ENCODE peak calls at places on chromosomes 4 and X, in five cellular contexts. N is astrocyte, L is GM13977, T is AG04449, E is DND-41. B is an unnamed sample.

GRCh38 chr4:41678086-41678485 is 70.4 kb downstream of the PHOX2B start:
- DNase-seq in N (peak), L (no peak), T (no peak), E (no peak), B (no peak)

GRCh38 chr4:121574618-121575017 is 122.2 kb downstream of the ANXA5 start:
- DNase-seq in N (no peak), L (no peak), T (no peak), E (no peak), B (no peak)

GRCh38 chrX:153879741-153880439 is 6.1 kb downstream of the L1CAM start:
- DNase-seq in N (no peak), L (no peak), T (no peak), E (no peak), B (no peak)

GRCh38 chr4:42519803-42520417 is 122.6 kb downstream of the SHISA3 start:
- DNase-seq in N (peak), L (peak), T (no peak), E (peak), B (peak)

GRCh38 chrX:54063361-54063760 is 19.1 kb upstream of the PHF8 start:
- DNase-seq in N (peak), L (no peak), T (no peak), E (no peak), B (no peak)

GRCh38 chr4:56655209-56655626 is 25.9 kb downstream of the HOPX start:
- DNase-seq in N (peak), L (no peak), T (no peak), E (no peak), B (no peak)

GRCh38 chr4:41977709-41978108 is 3.8 kb upstream of the DCAF4L1 start:
- DNase-seq in N (peak), L (no peak), T (no peak), E (no peak), B (no peak)

GRCh38 chr4:74030285-74030684 is 8.2 kb downstream of the CXCL3 start:
- DNase-seq in N (no peak), L (no peak), T (no peak), E (no peak), B (no peak)

GRCh38 chr4:47031713-47032404 is 492 bp downstream of the GABRB1 start:
- DNase-seq in N (no peak), L (no peak), T (no peak), E (no peak), B (peak)

GRCh38 chr4:107391630-107392028 is 328.4 kb downstream of the PAPSS1 start:
- DNase-seq in N (no peak), L (no peak), T (no peak), E (no peak), B (no peak)

GRCh38 chrX:154090731-154091130 is 6.8 kb downstream of the MECP2 start:
- DNase-seq in N (no peak), L (no peak), T (no peak), E (no peak), B (no peak)

GRCh38 chr4:73539386-73539785 is 57.8 kb downstream of the AFM start:
- DNase-seq in N (no peak), L (no peak), T (no peak), E (no peak), B (no peak)

GRCh38 chr4:4862665-4863482 is 3.4 kb downstream of the MSX1 start:
- DNase-seq in N (no peak), L (no peak), T (no peak), E (no peak), B (no peak)

GRCh38 chrX:18422886-18423285 is 2.5 kb upstream of the CDKL5 start:
- DNase-seq in N (no peak), L (no peak), T (no peak), E (no peak), B (no peak)

GRCh38 chr4:146648384-146648783 is 9.7 kb downstream of the POU4F2 start:
- DNase-seq in N (no peak), L (no peak), T (no peak), E (no peak), B (no peak)

GRCh38 chr4:8343967-8344331 is 74.4 kb downstream of the HTRA3 start:
- DNase-seq in N (no peak), L (no peak), T (no peak), E (no peak), B (no peak)

GRCh38 chr4:80500593-80500992 is 165.1 kb downstream of the CFAP299 start:
- DNase-seq in N (no peak), L (no peak), T (no peak), E (peak), B (peak)

GRCh38 chr4:24024597-24024996 is 134.8 kb upstream of the PPARGC1A start:
- DNase-seq in N (no peak), L (no peak), T (no peak), E (no peak), B (no peak)

GRCh38 chr4:54726907-54727306 is 69.2 kb downstream of the KIT start:
- DNase-seq in N (no peak), L (no peak), T (no peak), E (no peak), B (no peak)

GRCh38 chr4:180380733-180381132 is 1862.5 kb upstream of the TENM3 start:
- DNase-seq in N (peak), L (no peak), T (no peak), E (no peak), B (peak)

GRCh38 chr4:145069361-145069760 is 28.6 kb downstream of the ANAPC10 start:
- DNase-seq in N (peak), L (no peak), T (no peak), E (no peak), B (no peak)

GRCh38 chr4:2044542-2045517 is 14.3 kb upstream of the NAT8L start:
- DNase-seq in N (no peak), L (no peak), T (no peak), E (no peak), B (no peak)

GRCh38 chrX:78140206-78140605 is 756 bp upstream of the TAF9B start:
- DNase-seq in N (no peak), L (no peak), T (no peak), E (no peak), B (peak)

GRCh38 chrX:43618376-43619205 is 37.5 kb upstream of the MAOA start:
- DNase-seq in N (no peak), L (no peak), T (no peak), E (no peak), B (no peak)

GRCh38 chrX:129717902-129718301 is 20.9 kb upstream of the XPNPEP2 start:
- DNase-seq in N (peak), L (no peak), T (peak), E (no peak), B (no peak)

GRCh38 chr4:186472948-186473347 is 82.4 kb downstream of the MTNR1A start:
- DNase-seq in N (peak), L (no peak), T (no peak), E (no peak), B (no peak)

GRCh38 chrX:39839371-39839770 is 258.4 kb downstream of the BCOR start:
- DNase-seq in N (no peak), L (no peak), T (no peak), E (no peak), B (no peak)

GRCh38 chrX:3129256-3129655 is 88.0 kb downstream of the ARSF start:
- DNase-seq in N (peak), L (no peak), T (no peak), E (no peak), B (no peak)

GRCh38 chr4:624705-625590 is at the start of gene PDE6B:
- DNase-seq in N (no peak), L (no peak), T (no peak), E (no peak), B (no peak)

GRCh38 chrX:10636337-10636736 is 16.0 kb upstream of the MID1 start:
- DNase-seq in N (no peak), L (no peak), T (no peak), E (no peak), B (no peak)

GRCh38 chrX:42948723-42949122 is 170.8 kb upstream of the PPP1R2C start:
- DNase-seq in N (no peak), L (no peak), T (no peak), E (peak), B (peak)

GRCh38 chr4:4754641-4755040 is 104.8 kb upstream of the MSX1 start:
- DNase-seq in N (no peak), L (no peak), T (no peak), E (no peak), B (no peak)

DNA sequence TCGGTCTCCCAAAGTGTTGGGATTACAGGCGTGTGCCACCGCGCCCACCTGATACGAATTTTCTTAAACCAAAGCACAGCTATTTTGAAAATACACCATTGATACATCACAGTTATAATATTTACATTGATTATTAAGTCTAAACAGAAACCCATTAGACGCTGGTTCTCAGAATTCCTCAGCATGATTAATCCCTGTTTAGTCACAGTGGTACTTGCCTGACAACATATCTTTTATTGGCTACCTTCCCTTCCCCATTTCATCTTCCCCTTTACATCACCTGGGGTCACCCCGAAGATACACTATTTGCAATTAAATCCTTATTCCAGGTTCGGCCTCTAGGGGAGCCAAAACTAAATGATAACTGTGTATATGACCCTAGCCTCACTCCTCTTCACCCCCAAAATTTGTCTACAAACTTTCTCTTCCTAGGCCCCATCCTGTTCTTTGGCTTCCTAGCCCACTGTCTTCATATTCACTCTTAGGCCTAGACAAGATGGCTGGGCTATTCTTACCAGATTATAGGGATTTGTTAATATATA is 36.8 kb upstream of the IL1RAPL1 start:
- DNase-seq in N (no peak), L (no peak), T (no peak), E (no peak), B (no peak)
- TF ChIP-seq CTCF in N (no peak), L (no peak), T (no peak), E (no peak), B (no peak)

GRCh38 chr4:165489786-165490185 is 111.0 kb downstream of the CPE start:
- DNase-seq in N (peak), L (no peak), T (no peak), E (no peak), B (no peak)

GRCh38 chr4:165493359-165493758 is 114.6 kb downstream of the CPE start:
- DNase-seq in N (peak), L (peak), T (no peak), E (peak), B (peak)
- TF ChIP-seq CTCF in N (peak), L (peak), T (peak), E (peak), B (peak)

GRCh38 chr4:16582526-16582925 is 315.9 kb downstream of the LDB2 start:
- DNase-seq in N (no peak), L (no peak), T (no peak), E (peak), B (peak)
- TF ChIP-seq CTCF in N (no peak), L (no peak), T (no peak), E (peak), B (no peak)

GRCh38 chr4:148866666-148867065 is 424.5 kb upstream of the NR3C2 start:
- DNase-seq in N (no peak), L (no peak), T (no peak), E (no peak), B (no peak)

GRCh38 chr4:148868207-148868606 is 426.0 kb upstream of the NR3C2 start:
- DNase-seq in N (peak), L (no peak), T (no peak), E (no peak), B (no peak)
- TF ChIP-seq CTCF in N (no peak), L (no peak), T (no peak), E (no peak), B (no peak)

DNA sequence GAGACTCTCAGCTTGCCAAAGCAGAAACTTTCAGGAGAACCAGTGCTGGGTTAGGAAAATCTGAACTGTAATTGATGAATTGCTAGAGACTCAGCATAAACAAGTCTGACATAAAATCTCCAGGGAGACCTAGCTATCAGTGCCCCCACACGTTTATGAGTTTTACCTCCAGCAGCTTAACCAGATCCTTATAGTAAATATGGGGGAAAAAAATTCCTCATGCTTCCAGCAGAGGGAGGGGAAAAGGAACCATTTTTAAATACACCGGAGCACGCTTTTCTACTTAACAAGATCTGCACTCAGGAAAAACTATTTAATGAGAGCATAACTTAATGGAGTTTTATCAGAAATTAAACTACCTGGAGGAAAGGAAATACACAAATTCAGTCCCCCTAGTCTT is 1040.7 kb upstream of the INTU start:
- DNase-seq in N (no peak), L (no peak), T (no peak), E (no peak), B (no peak)
- TF ChIP-seq CTCF in N (peak), L (no peak), T (peak), E (no peak), B (no peak)

GRCh38 chrX:117743469-117744251 is 372.9 kb downstream of the KLHL13 start:
- DNase-seq in N (no peak), L (no peak), T (no peak), E (no peak), B (no peak)
- TF ChIP-seq CTCF in N (no peak), L (peak), T (no peak), E (peak), B (no peak)

DNA sequence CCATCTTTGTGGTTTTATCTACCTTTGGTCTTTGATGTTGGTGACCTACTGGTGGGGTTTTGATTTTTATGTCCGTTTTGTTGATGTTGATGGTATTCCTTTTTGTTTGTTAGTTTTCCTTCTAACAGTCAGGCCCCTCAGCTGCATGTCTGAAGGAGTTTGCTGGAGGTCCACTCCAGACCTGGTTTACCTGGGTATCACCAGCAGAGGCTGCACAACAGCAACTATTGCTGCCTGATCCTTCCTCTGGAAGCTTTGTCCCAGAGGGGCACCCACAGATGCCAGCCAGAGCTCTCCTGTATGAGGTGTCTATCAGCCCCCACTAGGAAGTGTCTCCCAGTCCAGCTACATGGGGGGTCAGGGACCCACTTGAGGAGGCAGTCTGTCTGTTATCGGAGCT is 199.3 kb upstream of the WDFY3 start:
- DNase-seq in N (no peak), L (no peak), T (no peak), E (no peak), B (no peak)
- TF ChIP-seq CTCF in N (no peak), L (no peak), T (no peak), E (no peak), B (no peak)

B was measured in activated CD8-positive, alpha-beta T cell treated with anti-CD3 and anti-CD28 coated beads for 36 hours.